ENCODE peak calls at places on chromosomes 2 and 18, in four cellular contexts. Q is HepG2, T is Panc1, B is K562. F is an unnamed sample.

GRCh38 chr2:73404409-73404808 is 18.8 kb downstream of the ALMS1 start:
- DNase-seq in Q (no peak), T (no peak), B (no peak), F (no peak)

GRCh38 chr2:236793041-236794011 is 223.7 kb downstream of the ACKR3 start:
- DNase-seq in Q (no peak), T (no peak), B (no peak), F (no peak)

GRCh38 chr2:204611764-204612163 is 66.5 kb downstream of the PARD3B start:
- DNase-seq in Q (no peak), T (no peak), B (no peak), F (no peak)

GRCh38 chr18:53944721-53945120 is 279.7 kb downstream of the MBD2 start:
- DNase-seq in Q (no peak), T (no peak), B (peak), F (no peak)

GRCh38 chr2:67930156-67930555 is 132.6 kb downstream of the C1D start:
- DNase-seq in Q (no peak), T (no peak), B (no peak), F (no peak)

GRCh38 chr2:27236136-27236535 is 19.0 kb downstream of the CAD start:
- DNase-seq in Q (no peak), T (no peak), B (no peak), F (no peak)

GRCh38 chr18:54165450-54165849 is 59.0 kb downstream of the MBD2 start:
- DNase-seq in Q (no peak), T (no peak), B (no peak), F (no peak)

GRCh38 chr18:61569176-61569892 is 236.1 kb downstream of the CDH20 start:
- DNase-seq in Q (no peak), T (no peak), B (no peak), F (no peak)

GRCh38 chr2:181678033-181678586 is 2.2 kb downstream of the NEUROD1 start:
- DNase-seq in Q (peak), T (no peak), B (peak), F (no peak)

GRCh38 chr2:10163498-10164486 is 41.3 kb downstream of the RRM2 start:
- DNase-seq in Q (no peak), T (no peak), B (no peak), F (no peak)

GRCh38 chr2:232982926-232983668 is 30.0 kb downstream of the NGEF start:
- DNase-seq in Q (no peak), T (no peak), B (peak), F (no peak)

GRCh38 chr2:221518201-221518936 is 53.7 kb downstream of the EPHA4 start:
- DNase-seq in Q (no peak), T (no peak), B (no peak), F (no peak)

GRCh38 chr2:174337337-174338154 is 2.8 kb downstream of the SP9 start:
- DNase-seq in Q (no peak), T (no peak), B (peak), F (no peak)

GRCh38 chr18:50754297-50754696 is 65.5 kb downstream of the MRO start:
- DNase-seq in Q (no peak), T (no peak), B (no peak), F (no peak)

GRCh38 chr2:74347747-74348146 is 4.5 kb upstream of the SLC4A5 start:
- DNase-seq in Q (no peak), T (no peak), B (no peak), F (no peak)

GRCh38 chr2:109279243-109279860 is 150.3 kb downstream of the SH3RF3 start:
- DNase-seq in Q (no peak), T (no peak), B (peak), F (no peak)

GRCh38 chr2:139427164-139427563 is 647.0 kb upstream of the NXPH2 start:
- DNase-seq in Q (no peak), T (no peak), B (no peak), F (no peak)

GRCh38 chr2:218691234-218691633 is 19.3 kb downstream of the STK36 start:
- DNase-seq in Q (no peak), T (no peak), B (no peak), F (no peak)

GRCh38 chr2:171159326-171160118 is 1.2 kb downstream of the TLK1 start:
- DNase-seq in Q (peak), T (peak), B (peak), F (peak)

GRCh38 chr2:217756375-217757107 is 246.3 kb downstream of the TNS1 start:
- DNase-seq in Q (peak), T (no peak), B (peak), F (peak)

GRCh38 chr2:151887164-151887563 is 58.9 kb upstream of the ARL5A start:
- DNase-seq in Q (no peak), T (no peak), B (no peak), F (no peak)

GRCh38 chr2:224429441-224429810 is 27.5 kb upstream of the FAM124B start:
- DNase-seq in Q (no peak), T (no peak), B (no peak), F (no peak)

GRCh38 chr18:22488554-22488953 is 70.8 kb upstream of the CTAGE1 start:
- DNase-seq in Q (no peak), T (no peak), B (no peak), F (no peak)

GRCh38 chr2:235770909-235771820 is 277.3 kb downstream of the AGAP1 start:
- DNase-seq in Q (no peak), T (no peak), B (no peak), F (no peak)

GRCh38 chr2:83972123-83972522 is 487.0 kb downstream of the SUCLG1 start:
- DNase-seq in Q (no peak), T (no peak), B (no peak), F (no peak)

GRCh38 chr2:218897394-218898108 is 16.9 kb downstream of the WNT10A start:
- DNase-seq in Q (no peak), T (no peak), B (no peak), F (no peak)

GRCh38 chr18:10149768-10150556 is 236.1 kb downstream of the VAPA start:
- DNase-seq in Q (no peak), T (no peak), B (no peak), F (no peak)

GRCh38 chr2:23530909-23531276 is 145.9 kb downstream of the KLHL29 start:
- DNase-seq in Q (peak), T (no peak), B (no peak), F (no peak)

GRCh38 chr2:148614024-148614331 is 30.6 kb upstream of the EPC2 start:
- DNase-seq in Q (no peak), T (no peak), B (peak), F (no peak)

GRCh38 chr2:62344472-62344871 is 148.6 kb downstream of the B3GNT2 start:
- DNase-seq in Q (no peak), T (no peak), B (no peak), F (no peak)

GRCh38 chr2:3478846-3479385 is 40.4 kb downstream of the ADI1 start:
- DNase-seq in Q (no peak), T (no peak), B (no peak), F (no peak)

GRCh38 chr2:3472296-3472695 is 47.0 kb downstream of the ADI1 start:
- DNase-seq in Q (no peak), T (no peak), B (no peak), F (no peak)

GRCh38 chr2:3476386-3477033 is 42.8 kb downstream of the ADI1 start:
- DNase-seq in Q (peak), T (no peak), B (no peak), F (no peak)

GRCh38 chr2:3472966-3473365 is 46.4 kb downstream of the ADI1 start:
- DNase-seq in Q (no peak), T (no peak), B (no peak), F (no peak)

GRCh38 chr2:3475771-3476170 is 43.6 kb downstream of the ADI1 start:
- DNase-seq in Q (no peak), T (no peak), B (no peak), F (no peak)
- TF ChIP-seq TCF7L2 in Q (no peak), T (no peak), B (no peak), F (no peak)

GRCh38 chr2:120066708-120067547 is 54.1 kb downstream of the EPB41L5 start:
- DNase-seq in Q (peak), T (peak), B (no peak), F (no peak)
- TF ChIP-seq TCF7L2 in Q (no peak), T (peak), B (no peak), F (no peak)

DNA sequence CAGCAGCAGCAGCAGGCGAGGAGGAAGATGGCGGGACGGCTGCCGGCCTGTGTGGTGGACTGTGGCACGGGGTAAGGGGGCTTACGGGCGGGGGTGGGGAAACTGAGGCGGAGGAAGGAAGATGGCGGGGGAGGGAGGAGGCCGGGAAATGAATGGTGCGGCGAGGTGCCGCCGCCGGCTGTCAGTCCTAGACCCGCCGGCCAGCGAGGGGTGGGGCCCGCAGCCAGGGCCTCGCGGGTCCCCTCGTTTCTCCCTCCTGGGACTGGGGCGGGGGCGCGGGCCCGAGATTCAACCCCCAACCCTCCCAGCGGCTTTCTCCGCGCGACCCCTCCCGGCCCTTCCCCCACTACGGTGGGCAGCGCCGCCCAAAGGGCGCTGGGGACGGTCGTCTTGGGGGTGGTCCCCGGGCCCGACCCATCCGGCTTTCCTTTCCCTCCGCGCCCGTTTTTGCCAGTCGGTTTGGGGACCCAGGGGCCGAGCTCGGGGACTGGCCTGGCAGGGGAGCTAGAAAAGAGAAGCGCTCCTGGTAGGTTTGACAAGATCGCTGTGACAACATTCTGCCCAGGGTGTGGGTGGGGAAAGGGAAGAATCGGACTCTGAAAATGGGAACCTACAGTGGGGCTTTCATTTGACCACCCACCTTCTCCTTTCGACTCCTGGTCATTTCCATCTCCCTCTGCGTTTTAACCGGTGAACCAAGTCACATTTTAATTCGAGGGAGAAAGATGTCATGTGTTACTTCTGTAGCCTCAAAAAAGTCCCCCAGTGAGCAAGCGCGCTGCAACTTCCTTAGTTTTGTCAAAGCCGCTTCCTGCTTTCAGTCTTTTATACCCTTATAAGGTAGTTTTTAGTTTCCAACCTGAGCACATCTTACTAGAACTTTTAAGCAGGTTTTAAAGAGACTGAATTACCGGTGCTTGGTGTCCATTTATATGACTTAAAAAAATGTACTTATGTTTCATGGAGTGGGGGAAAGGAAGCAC is 655 bp downstream of the ACTR3 start:
- DNase-seq in Q (peak), T (no peak), B (peak), F (peak)
- TF ChIP-seq TCF7L2 in Q (no peak), T (no peak), B (no peak), F (no peak)

GRCh38 chr18:38241216-38241615 is 675.6 kb upstream of the CELF4 start:
- DNase-seq in Q (no peak), T (no peak), B (no peak), F (no peak)
- TF ChIP-seq TCF7L2 in Q (no peak), T (no peak), B (no peak), F (no peak)

DNA sequence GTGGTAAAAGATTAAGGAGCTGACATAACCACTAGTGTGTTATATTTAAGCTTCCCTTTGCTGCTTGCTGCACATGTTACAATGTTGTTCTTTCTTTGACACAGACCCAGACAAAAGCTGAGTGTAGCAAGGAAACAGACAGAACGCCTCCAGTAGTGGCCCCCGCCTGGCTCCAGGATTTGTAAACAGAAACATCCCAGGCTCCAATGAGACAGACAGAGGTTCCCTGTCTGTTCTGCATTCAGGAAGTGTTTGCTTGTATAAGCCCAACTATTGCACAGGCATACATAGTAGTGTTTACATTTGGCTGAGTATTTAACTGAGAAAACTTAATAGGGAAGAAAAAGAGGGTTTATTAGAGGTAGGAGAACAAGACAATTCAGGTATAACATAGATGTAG is 118.2 kb downstream of the BMPR2 start:
- DNase-seq in Q (peak), T (no peak), B (no peak), F (no peak)
- TF ChIP-seq TCF7L2 in Q (no peak), T (no peak), B (no peak), F (no peak)

DNA sequence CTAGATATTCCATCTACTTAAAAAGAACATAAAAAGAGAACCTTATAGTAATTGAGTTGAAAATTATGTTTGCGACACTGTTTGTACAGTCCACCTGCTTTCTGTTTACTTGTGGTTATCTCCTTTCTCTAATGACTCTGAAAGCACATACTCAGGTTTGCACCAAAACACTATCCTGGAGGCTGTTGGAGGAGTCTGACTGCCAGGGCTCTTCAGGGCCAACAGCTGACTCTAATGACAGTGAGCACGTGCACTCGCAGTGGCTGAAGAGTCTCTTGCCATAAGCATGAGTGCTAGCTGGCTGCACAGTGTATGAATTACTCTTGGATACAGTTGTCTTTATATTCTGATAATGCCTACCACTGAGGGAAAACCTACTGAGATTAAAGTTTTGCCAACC is 16.7 kb upstream of the GLS start:
- DNase-seq in Q (no peak), T (no peak), B (no peak), F (no peak)
- TF ChIP-seq TCF7L2 in Q (no peak), T (no peak), B (no peak), F (no peak)

GRCh38 chr2:45170191-45170975 is 161.1 kb upstream of the SIX2 start:
- DNase-seq in Q (no peak), T (no peak), B (no peak), F (no peak)
- TF ChIP-seq TCF7L2 in Q (no peak), T (no peak), B (no peak), F (no peak)

GRCh38 chr2:2590796-2591541 is 259.9 kb upstream of the MYT1L start:
- DNase-seq in Q (no peak), T (no peak), B (no peak), F (no peak)
- TF ChIP-seq TCF7L2 in Q (no peak), T (no peak), B (no peak), F (no peak)

F was measured in HCT116.